ENCODE peak calls at places on chromosomes 5 and 9, in five cellular contexts. One of them, this sample, is unnamed.

GRCh38 chr5:38932854-38933408 is 87.1 kb downstream of the OSMR start:
- DNase-seq in cardiac fibroblast: no peak
- DNase-seq in T-helper 2 cell: no peak
- DNase-seq in globus pallidus: no peak
- DNase-seq in T47D: no peak
- DNase-seq in this sample: no peak

GRCh38 chr9:70791936-70792335 is 329.5 kb downstream of the TRPM3 start:
- DNase-seq in cardiac fibroblast: no peak
- DNase-seq in T47D: no peak
- DNase-seq in T-helper 2 cell: no peak
- DNase-seq in globus pallidus: no peak
- DNase-seq in this sample: no peak

GRCh38 chr9:6788175-6789016 is 30.6 kb downstream of the KDM4C start:
- DNase-seq in T-helper 2 cell: no peak
- DNase-seq in T47D: peak
- DNase-seq in cardiac fibroblast: peak
- DNase-seq in globus pallidus: no peak
- DNase-seq in this sample: no peak

GRCh38 chr5:23639326-23639725 is 131.9 kb downstream of the PRDM9 start:
- DNase-seq in globus pallidus: no peak
- DNase-seq in cardiac fibroblast: no peak
- DNase-seq in T-helper 2 cell: no peak
- DNase-seq in T47D: no peak
- DNase-seq in this sample: no peak

GRCh38 chr9:13083973-13084528 is 195.4 kb downstream of the MPDZ start:
- DNase-seq in T-helper 2 cell: no peak
- DNase-seq in globus pallidus: no peak
- DNase-seq in cardiac fibroblast: peak
- DNase-seq in T47D: no peak
- DNase-seq in this sample: no peak

GRCh38 chr5:176734756-176735342 is 75.5 kb upstream of the UNC5A start:
- DNase-seq in globus pallidus: no peak
- DNase-seq in cardiac fibroblast: no peak
- DNase-seq in T47D: no peak
- DNase-seq in T-helper 2 cell: no peak
- DNase-seq in this sample: no peak

GRCh38 chr5:143153332-143154119 is 250.0 kb downstream of the NR3C1 start:
- DNase-seq in T47D: no peak
- DNase-seq in cardiac fibroblast: peak
- DNase-seq in T-helper 2 cell: no peak
- DNase-seq in globus pallidus: no peak
- DNase-seq in this sample: no peak

GRCh38 chr5:424259-425110 is 18.5 kb upstream of the EXOC3 start:
- DNase-seq in globus pallidus: no peak
- DNase-seq in T47D: no peak
- DNase-seq in T-helper 2 cell: no peak
- DNase-seq in cardiac fibroblast: no peak
- DNase-seq in this sample: no peak

GRCh38 chr9:99555792-99556191 is 265.9 kb upstream of the NR4A3 start:
- DNase-seq in T-helper 2 cell: no peak
- DNase-seq in globus pallidus: no peak
- DNase-seq in T47D: no peak
- DNase-seq in cardiac fibroblast: no peak
- DNase-seq in this sample: no peak

GRCh38 chr5:33300209-33300742 is 140.5 kb upstream of the TARS1 start:
- DNase-seq in globus pallidus: peak
- DNase-seq in T-helper 2 cell: no peak
- DNase-seq in T47D: no peak
- DNase-seq in cardiac fibroblast: peak
- DNase-seq in this sample: no peak

GRCh38 chr9:96875460-96876142 is 21.3 kb upstream of the ZNF782 start:
- DNase-seq in T-helper 2 cell: no peak
- DNase-seq in T47D: peak
- DNase-seq in cardiac fibroblast: peak
- DNase-seq in globus pallidus: peak
- DNase-seq in this sample: no peak

GRCh38 chr9:107793541-107793940 is 304.0 kb upstream of the KLF4 start:
- DNase-seq in globus pallidus: no peak
- DNase-seq in T-helper 2 cell: no peak
- DNase-seq in cardiac fibroblast: peak
- DNase-seq in T47D: no peak
- DNase-seq in this sample: no peak

GRCh38 chr5:59317023-59317771 is 576.3 kb downstream of the PDE4D start:
- DNase-seq in cardiac fibroblast: peak
- DNase-seq in T47D: no peak
- DNase-seq in T-helper 2 cell: no peak
- DNase-seq in globus pallidus: no peak
- DNase-seq in this sample: no peak

GRCh38 chr9:37501957-37502596 is 16.3 kb downstream of the POLR1E start:
- DNase-seq in T47D: no peak
- DNase-seq in globus pallidus: no peak
- DNase-seq in T-helper 2 cell: no peak
- DNase-seq in cardiac fibroblast: peak
- DNase-seq in this sample: no peak

GRCh38 chr9:112341741-112342140 is 8.3 kb upstream of the PTBP3 start:
- DNase-seq in cardiac fibroblast: peak
- DNase-seq in globus pallidus: no peak
- DNase-seq in T47D: no peak
- DNase-seq in T-helper 2 cell: no peak
- DNase-seq in this sample: no peak

GRCh38 chr5:149210229-149210628 is 61.4 kb upstream of the AFAP1L1 start:
- DNase-seq in T47D: no peak
- DNase-seq in T-helper 2 cell: no peak
- DNase-seq in globus pallidus: no peak
- DNase-seq in cardiac fibroblast: peak
- DNase-seq in this sample: no peak

GRCh38 chr5:73288803-73289720 is 116.1 kb downstream of the TMEM174 start:
- DNase-seq in globus pallidus: no peak
- DNase-seq in cardiac fibroblast: no peak
- DNase-seq in T-helper 2 cell: no peak
- DNase-seq in T47D: no peak
- DNase-seq in this sample: no peak

GRCh38 chr9:38620483-38621433 is at the start of gene ANKRD18A:
- DNase-seq in T47D: peak
- DNase-seq in T-helper 2 cell: peak
- DNase-seq in cardiac fibroblast: peak
- DNase-seq in globus pallidus: no peak
- DNase-seq in this sample: no peak

GRCh38 chr9:82031538-82032280 is 43.1 kb downstream of the SPATA31D1 start:
- DNase-seq in cardiac fibroblast: peak
- DNase-seq in T-helper 2 cell: no peak
- DNase-seq in T47D: no peak
- DNase-seq in globus pallidus: peak
- DNase-seq in this sample: no peak

GRCh38 chr5:93632327-93632726 is 49.3 kb downstream of the NR2F1 start:
- DNase-seq in cardiac fibroblast: no peak
- DNase-seq in T-helper 2 cell: no peak
- DNase-seq in globus pallidus: no peak
- DNase-seq in T47D: no peak
- DNase-seq in this sample: no peak

GRCh38 chr9:93682155-93682968 is 106.0 kb downstream of the PHF2 start:
- DNase-seq in T47D: peak
- DNase-seq in cardiac fibroblast: peak
- DNase-seq in globus pallidus: peak
- DNase-seq in T-helper 2 cell: no peak
- DNase-seq in this sample: peak